ENCODE peak calls at places on chromosomes 16 and 17, in four cellular contexts. One of them, this sample, is unnamed. For H3K36me3, the result is how much of the 10 kb centered on the place peaks cover.

GRCh38 chr17:33291248-33292183 is 1.6 kb downstream of the ASIC2 start:
- DNase-seq in ovary: peak
- DNase-seq in right atrium auricular region: no peak
- DNase-seq in BJ: no peak
- DNase-seq in this sample: no peak

GRCh38 chr17:21034350-21035235 is 8.2 kb downstream of the USP22 start:
- DNase-seq in ovary: no peak
- DNase-seq in right atrium auricular region: no peak
- DNase-seq in BJ: no peak
- DNase-seq in this sample: no peak

GRCh38 chr16:52568495-52568894 is 21.6 kb upstream of the TOX3 start:
- DNase-seq in ovary: no peak
- DNase-seq in right atrium auricular region: no peak
- DNase-seq in BJ: no peak
- DNase-seq in this sample: no peak

GRCh38 chr17:74639704-74640142 is 16.2 kb upstream of the CD300E start:
- DNase-seq in ovary: no peak
- DNase-seq in right atrium auricular region: no peak
- DNase-seq in BJ: no peak
- DNase-seq in this sample: no peak

GRCh38 chr16:65745-66144 is 6.7 kb downstream of the RHBDF1 start:
- DNase-seq in ovary: peak
- DNase-seq in right atrium auricular region: peak
- DNase-seq in BJ: no peak
- DNase-seq in this sample: no peak

GRCh38 chr17:15930426-15930825 is 14.5 kb upstream of the ADORA2B start:
- DNase-seq in ovary: no peak
- DNase-seq in right atrium auricular region: no peak
- DNase-seq in BJ: no peak
- DNase-seq in this sample: no peak

GRCh38 chr17:65633988-65634387 is 72.5 kb upstream of the AXIN2 start:
- DNase-seq in ovary: no peak
- DNase-seq in right atrium auricular region: no peak
- DNase-seq in BJ: no peak
- DNase-seq in this sample: no peak

GRCh38 chr17:2718150-2718938 is 6.8 kb upstream of the CLUH start:
- DNase-seq in ovary: no peak
- DNase-seq in right atrium auricular region: no peak
- DNase-seq in BJ: no peak
- DNase-seq in this sample: no peak

GRCh38 chr17:75454193-75454592 is 2.2 kb upstream of the TMEM94 start:
- DNase-seq in ovary: no peak
- DNase-seq in right atrium auricular region: no peak
- DNase-seq in BJ: no peak
- DNase-seq in this sample: no peak

GRCh38 chr17:47264171-47264570 is 10.5 kb downstream of the ITGB3 start:
- DNase-seq in ovary: no peak
- DNase-seq in right atrium auricular region: no peak
- DNase-seq in BJ: no peak
- DNase-seq in this sample: no peak
- H3K4me3 ChIP-seq in ovary: no peak
- H3K4me3 ChIP-seq in right atrium auricular region: no peak
- H3K4me3 ChIP-seq in BJ: no peak
- H3K4me3 ChIP-seq in this sample: no peak

DNA sequence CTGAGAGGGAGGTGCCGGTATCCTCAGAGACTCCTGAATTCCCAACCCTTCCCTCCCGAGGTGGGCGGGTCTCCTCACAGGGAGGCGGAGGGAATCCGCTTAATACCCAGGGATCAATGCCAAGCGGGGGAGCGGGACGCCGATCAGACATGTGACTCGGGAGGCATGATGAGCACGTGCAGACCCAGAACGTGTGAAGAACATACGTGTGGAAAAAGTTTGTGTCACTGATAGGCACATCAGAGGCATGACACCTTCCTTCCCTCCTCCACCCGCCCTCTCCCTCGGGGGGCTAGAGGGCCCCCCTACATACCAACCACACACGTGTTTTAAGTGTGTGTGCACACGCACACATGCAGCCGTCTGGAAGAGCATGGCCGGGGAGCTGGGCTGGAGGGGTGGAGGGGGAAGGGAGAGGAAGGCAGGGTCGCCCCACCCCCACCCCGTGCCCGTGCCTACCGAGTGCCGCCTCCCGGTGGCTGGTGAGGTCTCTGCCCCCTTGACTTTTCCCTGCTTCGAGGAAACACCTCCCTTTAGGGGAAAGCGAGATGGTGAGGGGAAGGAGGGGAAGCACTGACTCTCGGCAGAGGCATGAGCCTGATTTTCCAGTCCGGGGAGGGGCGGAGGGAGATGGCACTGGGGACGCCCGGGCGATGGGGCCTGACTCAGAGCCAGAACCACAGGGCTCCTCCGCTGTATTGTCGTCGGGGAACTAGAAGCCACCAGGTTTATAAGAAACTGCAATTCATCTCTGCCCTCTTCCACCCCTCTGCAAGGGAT is 12.1 kb upstream of the TBX21 start:
- DNase-seq in ovary: no peak
- DNase-seq in right atrium auricular region: no peak
- DNase-seq in BJ: no peak
- DNase-seq in this sample: no peak
- TF ChIP-seq CTCF in ovary: no peak
- TF ChIP-seq CTCF in right atrium auricular region: no peak
- TF ChIP-seq CTCF in BJ: no peak
- TF ChIP-seq CTCF in this sample: peak

DNA sequence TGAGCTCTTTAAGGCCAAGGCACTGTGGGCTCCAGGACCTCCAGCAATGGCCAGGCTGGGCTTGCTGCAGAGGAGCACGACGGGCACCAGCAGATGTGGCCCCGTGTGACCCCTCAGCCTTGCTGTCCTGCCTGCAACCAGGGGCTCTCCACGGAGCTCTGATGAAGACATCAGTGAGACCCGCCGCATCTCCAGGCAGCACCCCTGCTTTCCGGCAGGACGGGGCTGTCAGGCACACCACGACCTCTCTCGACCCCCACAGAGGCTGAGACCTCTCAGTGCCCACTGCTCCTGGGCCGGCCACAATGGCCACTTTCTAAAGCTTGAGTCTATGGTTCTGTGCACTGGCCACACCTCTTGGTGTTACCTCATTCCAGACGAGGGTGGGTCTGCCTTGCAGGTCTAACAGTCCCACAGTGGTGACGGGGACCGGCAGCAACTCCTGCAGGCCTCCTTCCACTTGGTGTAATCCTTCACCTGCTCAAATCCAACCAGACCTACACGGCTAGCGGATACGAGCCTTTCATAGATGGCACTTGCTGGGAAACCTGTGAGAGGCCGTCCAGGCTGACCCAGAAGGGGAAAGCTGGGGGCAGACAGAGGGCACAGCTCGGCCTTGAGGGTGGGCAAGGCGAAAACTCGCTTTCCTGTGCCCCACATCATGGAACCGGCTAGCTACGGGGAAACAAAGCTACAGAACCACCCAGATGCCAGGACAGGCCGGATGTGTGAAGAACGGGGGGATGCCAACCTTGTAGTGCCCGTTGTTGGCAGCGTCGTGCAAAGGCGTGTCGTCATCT is 70.5 kb downstream of the ZNF778 start:
- DNase-seq in ovary: no peak
- DNase-seq in right atrium auricular region: no peak
- DNase-seq in BJ: no peak
- DNase-seq in this sample: no peak
- H3K36me3 ChIP-seq in ovary: under half
- H3K36me3 ChIP-seq in right atrium auricular region: half or more
- H3K36me3 ChIP-seq in BJ: half or more
- H3K36me3 ChIP-seq in this sample: under half

GRCh38 chr16:86581458-86581857 is 3.1 kb downstream of the FOXL1 start:
- DNase-seq in ovary: no peak
- DNase-seq in right atrium auricular region: no peak
- DNase-seq in BJ: no peak
- DNase-seq in this sample: no peak

GRCh38 chr16:86579268-86580062 is 1.1 kb downstream of the FOXL1 start:
- DNase-seq in ovary: no peak
- DNase-seq in right atrium auricular region: no peak
- DNase-seq in BJ: no peak
- DNase-seq in this sample: no peak

GRCh38 chr16:86580063-86580797 is 1.9 kb downstream of the FOXL1 start:
- DNase-seq in ovary: no peak
- DNase-seq in right atrium auricular region: no peak
- DNase-seq in BJ: no peak
- DNase-seq in this sample: no peak

GRCh38 chr16:86578499-86579267 is at the start of gene FOXL1:
- DNase-seq in ovary: no peak
- DNase-seq in right atrium auricular region: no peak
- DNase-seq in BJ: no peak
- DNase-seq in this sample: no peak

DNA sequence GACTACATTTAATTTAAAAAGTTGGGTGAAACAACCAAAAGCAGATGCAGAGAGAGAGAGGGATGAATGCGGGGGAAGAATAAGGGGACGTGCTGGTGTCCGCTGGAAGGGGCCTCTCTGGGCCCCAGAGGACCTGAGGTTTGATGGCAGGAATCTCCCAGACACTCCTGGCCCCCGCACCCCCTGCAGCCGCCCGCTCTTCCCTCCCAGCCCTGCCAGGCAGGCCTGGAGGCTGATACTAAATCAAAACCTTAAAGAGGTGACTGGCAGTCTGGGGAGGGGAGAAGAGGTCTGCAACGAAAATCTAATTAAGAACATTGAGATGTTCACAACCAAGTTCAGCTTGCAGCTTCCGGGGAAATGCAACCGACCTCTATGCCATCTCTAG is 2.4 kb downstream of the FOXL1 start:
- DNase-seq in ovary: no peak
- DNase-seq in right atrium auricular region: no peak
- DNase-seq in BJ: no peak
- DNase-seq in this sample: no peak
- H3K4me3 ChIP-seq in ovary: no peak
- H3K4me3 ChIP-seq in right atrium auricular region: no peak
- H3K4me3 ChIP-seq in BJ: no peak
- H3K4me3 ChIP-seq in this sample: no peak